ENCODE peak calls at places on chromosomes 7 and 10, in four cellular contexts. One of them, this sample, is unnamed.

GRCh38 chr10:94366382-94366781 is 3.6 kb upstream of the NOC3L start:
- DNase-seq in WTC11: no peak
- DNase-seq in K562: no peak
- DNase-seq in GM12878: no peak
- DNase-seq in this sample: no peak

GRCh38 chr10:29619273-29619672 is 15.5 kb downstream of the SVIL start:
- DNase-seq in WTC11: no peak
- DNase-seq in K562: no peak
- DNase-seq in GM12878: no peak
- DNase-seq in this sample: peak; percentile 75

GRCh38 chr10:110634527-110635209 is 9.5 kb upstream of the RBM20 start:
- DNase-seq in WTC11: no peak
- DNase-seq in K562: no peak
- DNase-seq in GM12878: no peak
- DNase-seq in this sample: no peak

GRCh38 chr7:45105588-45106188 is 5.8 kb downstream of the TBRG4 start:
- DNase-seq in WTC11: no peak
- DNase-seq in K562: no peak
- DNase-seq in GM12878: no peak
- DNase-seq in this sample: no peak

GRCh38 chr10:95880704-95881103 is 27.1 kb upstream of the CC2D2B start:
- DNase-seq in WTC11: no peak
- DNase-seq in K562: no peak
- DNase-seq in GM12878: peak; percentile 42
- DNase-seq in this sample: no peak

GRCh38 chr7:19294629-19295028 is 149.4 kb upstream of the FERD3L start:
- DNase-seq in WTC11: no peak
- DNase-seq in K562: no peak
- DNase-seq in GM12878: no peak
- DNase-seq in this sample: no peak

GRCh38 chr10:78215645-78216044 is 182.0 kb downstream of the RPS24 start:
- DNase-seq in WTC11: no peak
- DNase-seq in K562: no peak
- DNase-seq in GM12878: no peak
- DNase-seq in this sample: no peak

GRCh38 chr10:978826-979421 is 9.3 kb upstream of the GTPBP4 start:
- DNase-seq in WTC11: no peak
- DNase-seq in K562: no peak
- DNase-seq in GM12878: no peak
- DNase-seq in this sample: no peak

GRCh38 chr10:125722811-125723210 is 3.3 kb downstream of the EDRF1 start:
- DNase-seq in WTC11: no peak
- DNase-seq in K562: no peak
- DNase-seq in GM12878: no peak
- DNase-seq in this sample: no peak

GRCh38 chr7:74283858-74284447 is 5.3 kb upstream of the CLIP2 start:
- DNase-seq in WTC11: no peak
- DNase-seq in K562: no peak
- DNase-seq in GM12878: no peak
- DNase-seq in this sample: no peak

GRCh38 chr10:119177708-119178370 is 773 bp downstream of the PRDX3 start:
- DNase-seq in WTC11: no peak
- DNase-seq in K562: no peak
- DNase-seq in GM12878: no peak
- DNase-seq in this sample: peak; percentile 77

DNA sequence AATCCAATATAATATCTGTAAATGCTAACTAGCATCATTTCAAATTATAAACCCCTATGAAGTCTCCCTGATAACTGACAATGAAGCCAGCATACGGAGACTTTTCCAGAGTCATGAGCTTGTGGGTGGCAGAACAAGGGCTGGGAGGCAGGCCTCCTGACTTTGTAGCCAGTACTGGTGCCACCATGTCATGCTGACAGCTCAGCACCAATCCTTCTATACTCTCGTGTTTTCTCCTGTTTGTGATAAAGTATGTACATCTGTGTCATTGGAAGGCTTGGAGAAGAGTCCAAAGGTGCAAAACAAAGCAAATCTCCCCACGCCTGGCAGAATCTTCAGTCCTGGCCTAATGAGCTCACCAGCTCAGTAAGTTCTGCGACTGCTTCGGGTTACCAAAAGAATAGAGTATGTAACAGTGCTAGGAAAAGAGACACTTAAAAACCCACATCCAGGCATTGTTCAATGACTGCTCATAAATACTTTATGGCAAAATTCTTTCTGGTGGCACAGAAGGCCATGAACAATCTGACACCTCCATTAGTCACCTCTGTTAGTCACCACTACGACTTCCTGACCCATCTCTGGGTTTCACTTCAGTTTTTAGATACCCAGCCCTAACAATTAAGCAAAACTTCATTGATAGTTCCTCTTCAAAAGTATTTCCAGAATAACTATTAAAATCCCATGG is 24.5 kb downstream of the STEAP1 start:
- DNase-seq in WTC11: no peak
- DNase-seq in K562: no peak
- DNase-seq in GM12878: peak; percentile 65
- DNase-seq in this sample: peak; percentile 41
- TF ChIP-seq CREM in WTC11: no peak
- TF ChIP-seq CREM in K562: no peak
- TF ChIP-seq CREM in GM12878: peak; percentile 40
- TF ChIP-seq CREM in this sample: no peak

GRCh38 chr10:131732631-131733127 is 168.1 kb upstream of the PPP2R2D start:
- DNase-seq in WTC11: no peak
- DNase-seq in K562: no peak
- DNase-seq in GM12878: no peak
- DNase-seq in this sample: peak; percentile 16
- TF ChIP-seq CREM in WTC11: no peak
- TF ChIP-seq CREM in K562: no peak
- TF ChIP-seq CREM in GM12878: no peak
- TF ChIP-seq CREM in this sample: no peak

GRCh38 chr7:79735012-79735411 is 281.5 kb upstream of the MAGI2 start:
- DNase-seq in WTC11: no peak
- DNase-seq in K562: no peak
- DNase-seq in GM12878: no peak
- DNase-seq in this sample: no peak
- TF ChIP-seq CREM in WTC11: no peak
- TF ChIP-seq CREM in K562: no peak
- TF ChIP-seq CREM in GM12878: no peak
- TF ChIP-seq CREM in this sample: no peak

DNA sequence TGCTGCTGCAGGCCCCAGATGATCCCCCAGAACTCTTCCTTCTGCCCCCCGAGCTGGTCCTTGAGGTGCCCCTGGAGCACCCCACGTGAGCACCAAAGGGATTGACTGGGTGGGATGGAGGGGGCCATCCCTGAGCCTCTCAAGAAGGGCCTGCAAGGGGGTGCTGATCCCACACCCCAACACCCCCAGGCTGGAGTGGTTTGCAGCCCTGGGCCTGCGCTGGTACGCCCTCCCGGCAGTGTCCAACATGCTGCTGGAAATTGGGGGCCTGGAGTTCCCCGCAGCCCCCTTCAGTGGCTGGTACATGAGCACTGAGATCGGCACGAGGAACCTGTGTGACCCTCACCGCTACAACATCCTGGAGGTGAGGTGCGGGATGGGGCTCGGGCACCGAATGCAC is 8.2 kb downstream of the NOS3 start:
- DNase-seq in WTC11: no peak
- DNase-seq in K562: no peak
- DNase-seq in GM12878: no peak
- DNase-seq in this sample: no peak
- TF ChIP-seq CREM in WTC11: no peak
- TF ChIP-seq CREM in K562: no peak
- TF ChIP-seq CREM in GM12878: no peak
- TF ChIP-seq CREM in this sample: no peak

DNA sequence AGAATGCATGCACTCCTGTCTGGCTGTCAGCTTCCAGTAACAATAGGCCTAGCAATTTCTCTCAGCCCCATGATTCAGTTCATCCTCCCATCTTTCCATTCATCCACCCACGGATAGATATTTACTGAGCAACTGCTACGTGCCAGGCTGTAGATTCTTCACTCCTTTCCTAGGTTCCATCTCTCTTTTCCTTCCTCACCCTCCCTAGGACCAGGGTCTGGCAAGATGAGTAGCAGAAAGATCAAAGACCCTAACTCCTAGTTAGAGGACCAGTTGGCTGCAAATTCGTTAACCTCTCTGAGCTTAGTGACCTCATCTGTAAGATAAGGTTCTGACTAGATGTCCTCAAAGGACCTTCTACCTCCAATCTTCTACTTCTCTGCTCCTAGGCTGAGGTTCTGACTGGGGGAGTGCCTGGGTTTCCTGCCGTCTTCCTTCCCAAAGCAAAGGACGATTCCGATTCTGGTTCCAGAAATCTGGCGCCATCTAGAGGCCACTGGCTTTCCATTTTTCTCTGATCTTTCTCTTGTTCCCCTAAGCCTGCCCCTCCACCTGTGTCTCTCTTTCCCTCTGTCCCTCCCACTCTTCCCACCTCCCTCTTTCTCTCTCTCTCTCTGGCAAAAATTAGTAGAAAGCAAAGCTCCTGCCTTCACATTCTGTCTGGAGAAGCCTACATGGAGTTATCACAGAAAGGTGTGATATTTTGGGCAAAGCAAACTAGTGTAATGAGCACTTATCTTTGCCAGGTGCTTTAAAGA is 26.2 kb downstream of the TBATA start:
- DNase-seq in WTC11: peak; percentile 84
- DNase-seq in K562: peak; percentile 87
- DNase-seq in GM12878: peak; percentile 17
- DNase-seq in this sample: peak; percentile 52
- TF ChIP-seq CREM in WTC11: no peak
- TF ChIP-seq CREM in K562: peak; percentile 21
- TF ChIP-seq CREM in GM12878: no peak
- TF ChIP-seq CREM in this sample: no peak

GRCh38 chr7:108417144-108417543 is 39.1 kb downstream of the NRCAM start:
- DNase-seq in WTC11: no peak
- DNase-seq in K562: no peak
- DNase-seq in GM12878: no peak
- DNase-seq in this sample: no peak
- TF ChIP-seq CREM in WTC11: no peak
- TF ChIP-seq CREM in K562: no peak
- TF ChIP-seq CREM in GM12878: no peak
- TF ChIP-seq CREM in this sample: no peak

GRCh38 chr10:132541601-132542011 is 4.0 kb downstream of the INPP5A start:
- DNase-seq in WTC11: peak; percentile 11
- DNase-seq in K562: no peak
- DNase-seq in GM12878: no peak
- DNase-seq in this sample: no peak
- TF ChIP-seq CREM in WTC11: no peak
- TF ChIP-seq CREM in K562: no peak
- TF ChIP-seq CREM in GM12878: no peak
- TF ChIP-seq CREM in this sample: no peak

GRCh38 chr10:21514808-21515580 is 10.5 kb downstream of the SKIDA1 start:
- DNase-seq in WTC11: no peak
- DNase-seq in K562: no peak
- DNase-seq in GM12878: no peak
- DNase-seq in this sample: no peak
- TF ChIP-seq CREM in WTC11: no peak
- TF ChIP-seq CREM in K562: no peak
- TF ChIP-seq CREM in GM12878: no peak
- TF ChIP-seq CREM in this sample: no peak

GRCh38 chr7:75814407-75814947 is 871 bp upstream of the CCL24 start:
- DNase-seq in WTC11: no peak
- DNase-seq in K562: no peak
- DNase-seq in GM12878: no peak
- DNase-seq in this sample: no peak
- TF ChIP-seq CREM in WTC11: no peak
- TF ChIP-seq CREM in K562: no peak
- TF ChIP-seq CREM in GM12878: no peak
- TF ChIP-seq CREM in this sample: no peak

GRCh38 chr10:100341953-100342626 is 4.9 kb upstream of the SCD start:
- DNase-seq in WTC11: peak; percentile 68
- DNase-seq in K562: peak; percentile 48
- DNase-seq in GM12878: no peak
- DNase-seq in this sample: peak; percentile 87

GRCh38 chr10:100339236-100339635 is 7.8 kb upstream of the SCD start:
- DNase-seq in WTC11: no peak
- DNase-seq in K562: no peak
- DNase-seq in GM12878: peak; percentile 57
- DNase-seq in this sample: no peak

GRCh38 chr10:100342627-100342972 is 4.4 kb upstream of the SCD start:
- DNase-seq in WTC11: no peak
- DNase-seq in K562: no peak
- DNase-seq in GM12878: no peak
- DNase-seq in this sample: no peak

GRCh38 chr10:100338434-100339036 is 8.5 kb upstream of the SCD start:
- DNase-seq in WTC11: peak; percentile 82
- DNase-seq in K562: peak; percentile 67
- DNase-seq in GM12878: no peak
- DNase-seq in this sample: peak; percentile 60

DNA sequence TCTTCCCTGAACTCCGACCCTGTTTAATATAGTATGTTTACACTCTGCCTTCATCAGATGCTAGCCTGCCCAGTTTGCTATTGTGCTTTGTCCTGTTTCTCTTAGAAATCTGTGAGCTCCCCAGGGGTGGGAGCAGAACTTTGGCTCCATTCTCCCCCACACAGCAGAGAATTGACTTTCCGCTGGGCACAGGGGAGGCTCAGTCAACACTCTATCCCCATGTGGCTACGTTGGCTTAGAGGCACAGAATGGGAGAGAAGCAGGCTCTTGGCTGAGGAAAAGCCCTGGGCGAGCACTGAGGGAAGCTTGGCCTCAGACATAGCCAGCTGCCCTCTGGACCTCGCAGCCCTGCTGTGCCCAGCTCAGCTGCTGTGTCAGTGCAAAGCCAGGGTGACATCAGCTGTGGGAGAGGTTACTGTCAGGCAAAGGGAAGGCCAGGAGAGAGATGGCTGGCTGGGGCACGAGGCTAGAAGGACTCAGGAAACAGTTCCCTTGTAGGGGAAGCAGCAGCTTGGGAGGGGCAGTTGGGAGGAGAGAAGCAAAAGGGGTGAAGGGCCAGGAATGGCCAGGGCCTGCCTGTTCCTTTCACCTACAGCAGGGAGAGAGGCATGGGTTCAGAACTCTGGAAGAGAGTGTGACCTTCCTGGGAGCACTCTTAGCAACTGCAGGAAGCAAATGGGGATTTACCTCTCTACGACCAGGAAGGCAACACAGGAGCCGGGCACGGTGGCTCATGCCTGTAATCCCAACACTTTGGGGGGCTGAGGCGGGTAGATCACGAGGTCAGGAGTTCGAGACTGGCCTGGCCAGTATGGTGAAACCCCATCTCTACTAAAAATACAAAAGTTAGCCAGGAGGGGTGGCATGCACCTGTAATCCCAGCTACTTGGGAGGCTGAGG is 5.8 kb upstream of the SCD start:
- DNase-seq in WTC11: no peak
- DNase-seq in K562: no peak
- DNase-seq in GM12878: no peak
- DNase-seq in this sample: peak; percentile 77
- TF ChIP-seq CREM in WTC11: no peak
- TF ChIP-seq CREM in K562: no peak
- TF ChIP-seq CREM in GM12878: no peak
- TF ChIP-seq CREM in this sample: no peak